ENCODE peak calls at places on chromosomes 13 and 19, in five cellular contexts. W is fibroblast of lung, N is pancreas, O is IMR-90, B is upper lobe of right lung. D is an unnamed sample.

GRCh38 chr19:1169921-1170885 is 3.9 kb downstream of the SBNO2 start:
- DNase-seq in W (peak; percentile 70), N (no peak), O (peak; percentile 83), B (peak; percentile 69), D (peak; percentile 89)

GRCh38 chr13:29507356-29507755 is 88.1 kb downstream of the SLC7A1 start:
- DNase-seq in W (no peak), N (no peak), O (no peak), B (peak; percentile 46), D (no peak)

GRCh38 chr13:105971720-105972119 is 563.7 kb downstream of the EFNB2 start:
- DNase-seq in W (no peak), N (no peak), O (no peak), B (no peak), D (no peak)

GRCh38 chr13:96216543-96216942 is 126.6 kb downstream of the HS6ST3 start:
- DNase-seq in W (no peak), N (no peak), O (no peak), B (no peak), D (no peak)

GRCh38 chr13:23808803-23809202 is 80.4 kb downstream of the MIPEP start:
- DNase-seq in W (no peak), N (no peak), O (no peak), B (no peak), D (no peak)

GRCh38 chr19:38464421-38465082 is 31.1 kb downstream of the RYR1 start:
- DNase-seq in W (no peak), N (no peak), O (no peak), B (no peak), D (no peak)

GRCh38 chr13:80946008-80946802 is 605.3 kb upstream of the SPRY2 start:
- DNase-seq in W (no peak), N (no peak), O (no peak), B (no peak), D (no peak)

GRCh38 chr19:15401397-15401710 is 17.4 kb downstream of the AKAP8L start:
- DNase-seq in W (no peak), N (no peak), O (no peak), B (no peak), D (no peak)

GRCh38 chr19:7292950-7293794 is 1.0 kb downstream of the INSR start:
- DNase-seq in W (no peak), N (peak; percentile 58), O (no peak), B (peak; percentile 80), D (no peak)

GRCh38 chr19:47322048-47322447 is 9.9 kb upstream of the C5AR2 start:
- DNase-seq in W (no peak), N (no peak), O (no peak), B (no peak), D (no peak)

GRCh38 chr13:74870865-74871264 is 611.1 kb downstream of the TBC1D4 start:
- DNase-seq in W (peak; percentile 19), N (no peak), O (no peak), B (no peak), D (no peak)

GRCh38 chr19:29620931-29621351 is 14.9 kb downstream of the POP4 start:
- DNase-seq in W (no peak), N (no peak), O (no peak), B (no peak), D (no peak)

GRCh38 chr13:46032341-46032740 is 20.2 kb downstream of the ZC3H13 start:
- DNase-seq in W (no peak), N (no peak), O (no peak), B (no peak), D (no peak)

GRCh38 chr13:27174766-27175455 is 3.3 kb upstream of the USP12 start:
- DNase-seq in W (no peak), N (no peak), O (peak; percentile 48), B (no peak), D (no peak)

GRCh38 chr19:17125728-17126677 is 50.4 kb downstream of the MYO9B start:
- DNase-seq in W (peak; percentile 13), N (peak; percentile 56), O (peak; percentile 25), B (peak; percentile 86), D (no peak)

GRCh38 chr19:9865732-9866627 is 30.9 kb downstream of the PIN1 start:
- DNase-seq in W (no peak), N (no peak), O (no peak), B (no peak), D (no peak)

GRCh38 chr13:97018029-97018819 is 23.9 kb upstream of the OXGR1 start:
- DNase-seq in W (peak; percentile 49), N (no peak), O (peak; percentile 61), B (no peak), D (no peak)

GRCh38 chr19:49142866-49143335 is 12.3 kb downstream of the HRC start:
- DNase-seq in W (peak; percentile 91), N (peak; percentile 90), O (peak; percentile 89), B (peak; percentile 94), D (peak; percentile 95)

GRCh38 chr13:28761586-28761985 is 42.8 kb upstream of the SLC46A3 start:
- DNase-seq in W (peak; percentile 13), N (no peak), O (peak; percentile 39), B (no peak), D (no peak)

GRCh38 chr19:737591-738093 is 13.3 kb upstream of the MISP start:
- DNase-seq in W (peak; percentile 16), N (no peak), O (peak; percentile 16), B (no peak), D (peak; percentile 88)

GRCh38 chr13:48588120-48588519 is 55.2 kb upstream of the RCBTB2 start:
- DNase-seq in W (no peak), N (no peak), O (no peak), B (no peak), D (no peak)

GRCh38 chr13:90447735-90448103 is 899.8 kb upstream of the MIR17HG start:
- DNase-seq in W (peak; percentile 95), N (no peak), O (peak; percentile 63), B (no peak), D (no peak)

GRCh38 chr19:35633727-35634440 is 5.0 kb downstream of the RBM42 start:
- DNase-seq in W (no peak), N (no peak), O (no peak), B (no peak), D (no peak)

GRCh38 chr13:26476744-26477129 is 80.7 kb upstream of the WASF3 start:
- DNase-seq in W (no peak), N (no peak), O (no peak), B (no peak), D (no peak)

GRCh38 chr13:30021611-30022010 is 171.2 kb upstream of the UBL3 start:
- DNase-seq in W (no peak), N (no peak), O (peak; percentile 37), B (no peak), D (no peak)

GRCh38 chr13:106521101-106521799 is 14.2 kb downstream of the EFNB2 start:
- DNase-seq in W (no peak), N (no peak), O (no peak), B (no peak), D (no peak)

GRCh38 chr19:57244513-57244912 is 4.1 kb downstream of the ZNF805 start:
- DNase-seq in W (no peak), N (no peak), O (no peak), B (no peak), D (no peak)

GRCh38 chr19:57242821-57243220 is 2.4 kb downstream of the ZNF805 start:
- DNase-seq in W (no peak), N (no peak), O (no peak), B (no peak), D (no peak)

GRCh38 chr19:57239982-57240310 is 486 bp upstream of the ZNF805 start:
- DNase-seq in W (no peak), N (no peak), O (no peak), B (peak; percentile 69), D (no peak)

GRCh38 chr19:57240311-57241090 is at the start of gene ZNF805:
- DNase-seq in W (peak; percentile 91), N (peak; percentile 95), O (peak; percentile 89), B (peak; percentile 98), D (peak; percentile 88)

DNA sequence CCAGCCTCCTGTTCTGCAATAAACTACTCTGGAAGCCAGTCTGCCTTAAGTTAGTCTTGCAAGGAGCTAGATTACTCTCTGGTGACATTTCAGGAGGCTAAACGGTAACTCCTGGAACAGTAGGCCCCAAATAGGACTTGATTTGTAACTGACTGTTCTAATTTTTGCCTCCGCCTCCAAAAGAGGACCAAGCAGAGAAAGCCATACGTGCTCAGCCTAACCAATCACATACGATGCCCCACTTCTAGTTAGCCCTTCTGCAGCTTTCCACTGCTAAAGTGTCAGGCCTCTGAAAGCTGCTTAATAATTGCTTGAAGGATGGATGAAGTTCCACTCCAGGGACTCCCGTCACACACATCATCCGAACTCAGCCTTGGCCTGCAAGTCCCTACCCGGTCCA is 749 bp downstream of the ZNF805 start:
- DNase-seq in W (peak; percentile 43), N (no peak), O (peak; percentile 37), B (no peak), D (no peak)
- TF ChIP-seq CTCF in W (no peak), N (no peak), O (no peak), B (no peak), D (no peak)

GRCh38 chr13:99614465-99614885 is 113.2 kb downstream of the TM9SF2 start:
- DNase-seq in W (no peak), N (peak; percentile 47), O (no peak), B (no peak), D (no peak)
- TF ChIP-seq CTCF in W (no peak), N (no peak), O (peak; percentile 12), B (peak; percentile 19), D (peak; percentile 44)

DNA sequence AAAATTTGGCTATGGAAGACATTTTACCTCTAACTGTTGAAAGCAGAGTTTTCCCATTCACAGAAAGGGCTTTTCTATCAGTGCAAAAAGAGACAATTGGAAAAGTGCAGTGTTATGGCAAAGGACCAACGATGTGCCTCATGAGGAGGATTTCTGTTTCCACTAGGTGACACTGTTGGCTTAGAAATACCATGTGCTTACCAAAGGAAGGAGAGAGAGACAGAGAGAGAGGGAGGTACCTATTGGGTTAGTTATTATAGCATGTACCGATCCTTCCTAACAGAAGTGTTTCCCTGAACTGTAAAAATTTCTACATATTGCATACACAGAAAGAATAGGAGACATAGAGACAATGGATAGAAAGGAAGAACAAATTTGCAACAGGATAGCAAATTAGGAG is 23.9 kb upstream of the PSG4 start:
- DNase-seq in W (peak; percentile 11), N (no peak), O (peak; percentile 10), B (no peak), D (no peak)
- TF ChIP-seq CTCF in W (no peak), N (no peak), O (peak; percentile 23), B (no peak), D (no peak)

GRCh38 chr13:78976696-78977095 is 317.7 kb upstream of the OBI1 start:
- DNase-seq in W (no peak), N (no peak), O (no peak), B (no peak), D (no peak)
- TF ChIP-seq CTCF in W (no peak), N (no peak), O (no peak), B (no peak), D (no peak)

GRCh38 chr13:111175948-111176347 is 60.8 kb downstream of the ARHGEF7 start:
- DNase-seq in W (no peak), N (no peak), O (no peak), B (no peak), D (no peak)
- TF ChIP-seq CTCF in W (no peak), N (no peak), O (no peak), B (no peak), D (no peak)

GRCh38 chr19:10915511-10916091 is 12.8 kb downstream of the YIPF2 start:
- DNase-seq in W (peak; percentile 81), N (no peak), O (peak; percentile 86), B (no peak), D (no peak)
- TF ChIP-seq CTCF in W (peak; percentile 30), N (no peak), O (peak; percentile 30), B (no peak), D (no peak)